ENCODE peak calls at places on chromosomes 13 and 19, in five cellular contexts. One of them, this sample, is unnamed.

GRCh38 chr13:24135674-24136300 is 24.7 kb upstream of the SPATA13 start:
- DNase-seq in SK-N-SH: no peak
- DNase-seq in K562: no peak
- DNase-seq in GM12878: no peak
- DNase-seq in HepG2: no peak
- DNase-seq in this sample: no peak

GRCh38 chr13:51478418-51479198 is 25.8 kb upstream of the INTS6 start:
- DNase-seq in HepG2: peak; percentile 53
- DNase-seq in K562: no peak
- DNase-seq in GM12878: no peak
- DNase-seq in SK-N-SH: no peak
- DNase-seq in this sample: no peak

GRCh38 chr19:2888739-2889224 is 11.9 kb upstream of the ZNF57 start:
- DNase-seq in GM12878: no peak
- DNase-seq in HepG2: no peak
- DNase-seq in SK-N-SH: no peak
- DNase-seq in K562: no peak
- DNase-seq in this sample: no peak

GRCh38 chr19:46493236-46494114 is 2.2 kb downstream of the PNMA8B start:
- DNase-seq in HepG2: no peak
- DNase-seq in SK-N-SH: peak; percentile 23
- DNase-seq in GM12878: no peak
- DNase-seq in K562: no peak
- DNase-seq in this sample: no peak

GRCh38 chr13:50227356-50227755 is 212.1 kb downstream of the KCNRG start:
- DNase-seq in HepG2: no peak
- DNase-seq in K562: no peak
- DNase-seq in SK-N-SH: no peak
- DNase-seq in GM12878: no peak
- DNase-seq in this sample: no peak

GRCh38 chr13:113138792-113139551 is 16.4 kb downstream of the F10 start:
- DNase-seq in K562: peak; percentile 37
- DNase-seq in SK-N-SH: no peak
- DNase-seq in HepG2: peak; percentile 97
- DNase-seq in GM12878: no peak
- DNase-seq in this sample: no peak

GRCh38 chr13:102580552-102581169 is 16.1 kb upstream of the TPP2 start:
- DNase-seq in K562: peak; percentile 69
- DNase-seq in GM12878: no peak
- DNase-seq in SK-N-SH: peak; percentile 54
- DNase-seq in HepG2: peak; percentile 55
- DNase-seq in this sample: no peak

GRCh38 chr19:15248648-15249559 is 16.7 kb upstream of the EPHX3 start:
- DNase-seq in SK-N-SH: no peak
- DNase-seq in HepG2: no peak
- DNase-seq in GM12878: no peak
- DNase-seq in K562: no peak
- DNase-seq in this sample: peak; percentile 77

GRCh38 chr13:108361769-108362168 is 92.3 kb downstream of the TNFSF13B start:
- DNase-seq in SK-N-SH: no peak
- DNase-seq in K562: no peak
- DNase-seq in HepG2: no peak
- DNase-seq in GM12878: no peak
- DNase-seq in this sample: no peak

GRCh38 chr19:50377051-50377441 is 789 bp downstream of the NR1H2 start:
- DNase-seq in GM12878: no peak
- DNase-seq in K562: peak; percentile 89
- DNase-seq in SK-N-SH: peak; percentile 69
- DNase-seq in HepG2: peak; percentile 12
- DNase-seq in this sample: peak; percentile 75

GRCh38 chr19:11479470-11480080 is 1.3 kb downstream of the ELAVL3 start:
- DNase-seq in K562: peak; percentile 93
- DNase-seq in HepG2: peak; percentile 41
- DNase-seq in GM12878: no peak
- DNase-seq in SK-N-SH: peak; percentile 98
- DNase-seq in this sample: no peak

GRCh38 chr19:11050323-11051114 is 38.7 kb upstream of the LDLR start:
- DNase-seq in SK-N-SH: no peak
- DNase-seq in HepG2: no peak
- DNase-seq in K562: no peak
- DNase-seq in GM12878: no peak
- DNase-seq in this sample: no peak

GRCh38 chr13:31162151-31163008 is 676 bp upstream of the HSPH1 start:
- DNase-seq in K562: peak; percentile 94
- DNase-seq in SK-N-SH: peak; percentile 89
- DNase-seq in HepG2: peak; percentile 96
- DNase-seq in GM12878: peak; percentile 92
- DNase-seq in this sample: peak; percentile 84

GRCh38 chr13:75869981-75870380 is 233.9 kb downstream of the LMO7 start:
- DNase-seq in HepG2: no peak
- DNase-seq in GM12878: no peak
- DNase-seq in K562: no peak
- DNase-seq in SK-N-SH: no peak
- DNase-seq in this sample: no peak

GRCh38 chr19:38307076-38307475 is 3.0 kb downstream of the C19orf33 start:
- DNase-seq in HepG2: no peak
- DNase-seq in K562: no peak
- DNase-seq in SK-N-SH: no peak
- DNase-seq in GM12878: no peak
- DNase-seq in this sample: no peak

GRCh38 chr13:43279696-43280095 is 256.3 kb downstream of the DNAJC15 start:
- DNase-seq in HepG2: no peak
- DNase-seq in GM12878: no peak
- DNase-seq in K562: no peak
- DNase-seq in SK-N-SH: no peak
- DNase-seq in this sample: no peak

GRCh38 chr13:44274838-44275237 is 98.8 kb upstream of the SERP2 start:
- DNase-seq in HepG2: no peak
- DNase-seq in K562: no peak
- DNase-seq in SK-N-SH: peak; percentile 13
- DNase-seq in GM12878: no peak
- DNase-seq in this sample: no peak

GRCh38 chr13:27853871-27854270 is 61.6 kb downstream of the GSX1 start:
- DNase-seq in GM12878: no peak
- DNase-seq in HepG2: no peak
- DNase-seq in SK-N-SH: no peak
- DNase-seq in K562: no peak
- DNase-seq in this sample: no peak

GRCh38 chr19:37963190-37963947 is 56.4 kb downstream of the SIPA1L3 start:
- DNase-seq in K562: no peak
- DNase-seq in GM12878: no peak
- DNase-seq in SK-N-SH: no peak
- DNase-seq in HepG2: peak; percentile 28
- DNase-seq in this sample: no peak

GRCh38 chr19:36125557-36125956 is 10.3 kb downstream of the TBCB start:
- DNase-seq in K562: no peak
- DNase-seq in HepG2: no peak
- DNase-seq in SK-N-SH: peak; percentile 3
- DNase-seq in GM12878: no peak
- DNase-seq in this sample: no peak

GRCh38 chr19:6260912-6261636 is 18.7 kb downstream of the MLLT1 start:
- DNase-seq in HepG2: peak; percentile 28
- DNase-seq in SK-N-SH: peak; percentile 84
- DNase-seq in GM12878: no peak
- DNase-seq in K562: peak; percentile 54
- DNase-seq in this sample: peak; percentile 16

GRCh38 chr19:54156490-54156889 is 3.0 kb downstream of the LENG1 start:
- DNase-seq in SK-N-SH: no peak
- DNase-seq in HepG2: no peak
- DNase-seq in GM12878: no peak
- DNase-seq in K562: no peak
- DNase-seq in this sample: no peak

GRCh38 chr19:12828494-12828893 is 5.9 kb downstream of the RTBDN start:
- DNase-seq in K562: peak; percentile 74
- DNase-seq in GM12878: no peak
- DNase-seq in HepG2: peak; percentile 40
- DNase-seq in SK-N-SH: peak; percentile 92
- DNase-seq in this sample: no peak
- TF ChIP-seq REST in K562: no peak
- TF ChIP-seq REST in GM12878: no peak
- TF ChIP-seq REST in HepG2: no peak
- TF ChIP-seq REST in SK-N-SH: no peak
- TF ChIP-seq REST in this sample: no peak

DNA sequence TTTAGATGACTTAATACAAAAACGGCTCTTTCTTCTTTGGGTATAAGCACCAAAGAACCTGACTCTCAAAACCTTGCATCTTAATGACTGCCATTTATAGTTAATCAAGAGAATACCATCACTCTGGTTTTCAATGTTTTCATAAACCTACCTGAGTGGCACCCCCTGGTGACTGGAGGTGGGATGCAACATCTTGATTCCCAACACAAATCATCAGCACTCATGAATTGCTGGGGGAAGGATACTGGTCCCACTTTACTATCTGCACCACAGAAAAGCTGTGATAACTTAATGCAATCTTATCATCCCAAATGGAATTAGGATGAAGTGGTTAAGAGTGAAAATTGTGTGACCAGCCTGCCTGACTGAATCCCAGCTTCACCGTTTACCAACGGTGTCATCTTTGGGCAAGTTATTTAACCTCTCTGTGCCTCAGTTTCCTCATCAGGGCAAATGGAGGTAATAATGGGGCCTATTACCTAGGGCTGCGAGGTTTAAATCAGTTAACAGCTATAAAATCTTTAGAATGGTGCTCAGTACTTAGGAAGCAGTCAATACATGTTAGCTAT is 366.4 kb downstream of the KLF12 start:
- DNase-seq in HepG2: peak; percentile 9
- DNase-seq in GM12878: no peak
- DNase-seq in SK-N-SH: peak; percentile 22
- DNase-seq in K562: peak; percentile 1
- DNase-seq in this sample: no peak
- TF ChIP-seq USF2 in HepG2: no peak
- TF ChIP-seq USF2 in GM12878: no peak
- TF ChIP-seq USF2 in SK-N-SH: no peak
- TF ChIP-seq USF2 in K562: no peak
- TF ChIP-seq USF2 in this sample: no peak

GRCh38 chr19:42290523-42291436 is 11.2 kb upstream of the PRR19 start:
- DNase-seq in GM12878: no peak
- DNase-seq in HepG2: peak; percentile 61
- DNase-seq in K562: no peak
- DNase-seq in SK-N-SH: peak; percentile 88
- DNase-seq in this sample: peak; percentile 95
- TF ChIP-seq REST in GM12878: no peak
- TF ChIP-seq REST in HepG2: no peak
- TF ChIP-seq REST in K562: no peak
- TF ChIP-seq REST in SK-N-SH: no peak
- TF ChIP-seq REST in this sample: no peak

GRCh38 chr19:1445932-1446712 is 3.8 kb upstream of the APC2 start:
- DNase-seq in GM12878: no peak
- DNase-seq in K562: peak; percentile 77
- DNase-seq in SK-N-SH: peak; percentile 99
- DNase-seq in HepG2: no peak
- DNase-seq in this sample: peak; percentile 52
- TF ChIP-seq USF2 in GM12878: no peak
- TF ChIP-seq USF2 in K562: no peak
- TF ChIP-seq USF2 in SK-N-SH: no peak
- TF ChIP-seq USF2 in HepG2: no peak
- TF ChIP-seq USF2 in this sample: no peak

GRCh38 chr19:29800086-29800825 is 11.5 kb upstream of the CCNE1 start:
- DNase-seq in GM12878: no peak
- DNase-seq in HepG2: no peak
- DNase-seq in SK-N-SH: no peak
- DNase-seq in K562: no peak
- DNase-seq in this sample: no peak

GRCh38 chr19:29793116-29793727 is 18.6 kb upstream of the CCNE1 start:
- DNase-seq in K562: no peak
- DNase-seq in GM12878: no peak
- DNase-seq in HepG2: no peak
- DNase-seq in SK-N-SH: no peak
- DNase-seq in this sample: no peak

GRCh38 chr19:29795461-29795860 is 16.3 kb upstream of the CCNE1 start:
- DNase-seq in GM12878: no peak
- DNase-seq in K562: no peak
- DNase-seq in SK-N-SH: no peak
- DNase-seq in HepG2: no peak
- DNase-seq in this sample: no peak

GRCh38 chr19:29795882-29796523 is 15.8 kb upstream of the CCNE1 start:
- DNase-seq in HepG2: no peak
- DNase-seq in SK-N-SH: no peak
- DNase-seq in GM12878: no peak
- DNase-seq in K562: no peak
- DNase-seq in this sample: no peak

GRCh38 chr19:29798783-29799182 is 13.0 kb upstream of the CCNE1 start:
- DNase-seq in K562: no peak
- DNase-seq in GM12878: no peak
- DNase-seq in SK-N-SH: no peak
- DNase-seq in HepG2: no peak
- DNase-seq in this sample: no peak
- TF ChIP-seq REST in K562: no peak
- TF ChIP-seq REST in GM12878: no peak
- TF ChIP-seq REST in SK-N-SH: no peak
- TF ChIP-seq REST in HepG2: no peak
- TF ChIP-seq REST in this sample: no peak

This sample was measured in A549.